ENCODE peak calls at places on chromosomes 4 and X, in four cellular contexts. One of them, this sample, is unnamed.

GRCh38 chr4:61540944-61541343 is 340.8 kb downstream of the ADGRL3 start:
- DNase-seq in SK-MEL-5: no peak
- DNase-seq in neural crest cell: no peak
- DNase-seq in IMR-90: no peak
- DNase-seq in this sample: no peak

GRCh38 chr4:155972098-155972497 is 18.4 kb upstream of the CTSO start:
- DNase-seq in neural crest cell: no peak
- DNase-seq in SK-MEL-5: peak; percentile 65
- DNase-seq in IMR-90: peak; percentile 38
- DNase-seq in this sample: no peak

GRCh38 chr4:164508126-164508525 is 245.8 kb upstream of the SMIM31 start:
- DNase-seq in IMR-90: no peak
- DNase-seq in neural crest cell: no peak
- DNase-seq in SK-MEL-5: no peak
- DNase-seq in this sample: no peak

GRCh38 chrX:134000260-134001245 is 15.2 kb upstream of the GPC3 start:
- DNase-seq in SK-MEL-5: no peak
- DNase-seq in neural crest cell: no peak
- DNase-seq in IMR-90: no peak
- DNase-seq in this sample: no peak

GRCh38 chr4:81084029-81084428 is 53.5 kb downstream of the BMP3 start:
- DNase-seq in SK-MEL-5: no peak
- DNase-seq in IMR-90: peak; percentile 72
- DNase-seq in neural crest cell: no peak
- DNase-seq in this sample: no peak

GRCh38 chr4:35934370-35934981 is 309.8 kb downstream of the ARAP2 start:
- DNase-seq in IMR-90: peak; percentile 1
- DNase-seq in SK-MEL-5: peak; percentile 53
- DNase-seq in neural crest cell: no peak
- DNase-seq in this sample: no peak

GRCh38 chr4:38160487-38161207 is 200.4 kb downstream of the PTTG2 start:
- DNase-seq in IMR-90: peak; percentile 99
- DNase-seq in neural crest cell: no peak
- DNase-seq in SK-MEL-5: peak; percentile 19
- DNase-seq in this sample: peak; percentile 95

GRCh38 chr4:107950746-107951540 is 19.6 kb downstream of the CYP2U1 start:
- DNase-seq in neural crest cell: no peak
- DNase-seq in IMR-90: peak; percentile 16
- DNase-seq in SK-MEL-5: no peak
- DNase-seq in this sample: no peak